ENCODE peak calls at places on chromosome 1, in six cellular contexts. U is fibroblast of lung, M is iris pigment epithelial cell, D is iPS-NIHi11, N is T-cell, K is progenitor cell of endocrine pancreas. G is an unnamed sample.

GRCh38 chr1:16717174-16718108 is 22.9 kb upstream of the RNU1-4 start:
- DNase-seq in U (peak), M (no peak), D (peak), N (no peak), K (no peak), G (no peak)

GRCh38 chr1:55088413-55088812 is 49.1 kb downstream of the PCSK9 start:
- DNase-seq in U (no peak), M (no peak), D (no peak), N (no peak), K (no peak), G (no peak)

GRCh38 chr1:223700942-223701637 is 11.2 kb upstream of the CAPN2 start:
- DNase-seq in U (peak), M (peak), D (peak), N (no peak), K (no peak), G (no peak)

GRCh38 chr1:177966199-177966598 is 3.7 kb downstream of the SEC16B start:
- DNase-seq in U (peak), M (peak), D (no peak), N (no peak), K (no peak), G (no peak)

GRCh38 chr1:171509191-171509590 is 23.9 kb downstream of the PRRC2C start:
- DNase-seq in U (peak), M (no peak), D (no peak), N (no peak), K (no peak), G (no peak)

GRCh38 chr1:9084883-9085282 is 15.4 kb upstream of the SLC2A5 start:
- DNase-seq in U (peak), M (no peak), D (no peak), N (no peak), K (no peak), G (no peak)

GRCh38 chr1:65429806-65430205 is 9.3 kb downstream of the LEPR start:
- DNase-seq in U (peak), M (peak), D (no peak), N (no peak), K (no peak), G (no peak)

GRCh38 chr1:36160949-36161485 is 5.1 kb downstream of the MAP7D1 start:
- DNase-seq in U (peak), M (peak), D (peak), N (peak), K (no peak), G (peak)

GRCh38 chr1:2189459-2190425 is 4.8 kb downstream of the FAAP20 start:
- DNase-seq in U (peak), M (peak), D (peak), N (peak), K (peak), G (peak)

GRCh38 chr1:232943679-232944252 is 6.6 kb upstream of the NTPCR start:
- DNase-seq in U (no peak), M (no peak), D (no peak), N (no peak), K (no peak), G (no peak)

G was measured in naive thymus-derived CD4-positive, alpha-beta T cell.